ENCODE peak calls at places on chromosome 17, in seven cellular contexts. One of them, this sample, is unnamed.

GRCh38 chr17:12992676-12993075 is 25.2 kb downstream of the ELAC2 start:
- DNase-seq in RWPE1: no peak
- DNase-seq in breast epithelium: no peak
- DNase-seq in small intestine: no peak
- DNase-seq in prostate gland: no peak
- DNase-seq in substantia nigra: no peak
- DNase-seq in fibroblast of lung: no peak
- DNase-seq in this sample: no peak

GRCh38 chr17:12627776-12628491 is 37.8 kb upstream of the MYOCD start:
- DNase-seq in RWPE1: no peak
- DNase-seq in breast epithelium: no peak
- DNase-seq in small intestine: no peak
- DNase-seq in prostate gland: no peak
- DNase-seq in substantia nigra: no peak
- DNase-seq in fibroblast of lung: peak
- DNase-seq in this sample: no peak

GRCh38 chr17:45394913-45395568 is 37.6 kb downstream of the ARHGAP27 start:
- DNase-seq in RWPE1: peak
- DNase-seq in breast epithelium: no peak
- DNase-seq in small intestine: peak
- DNase-seq in prostate gland: peak
- DNase-seq in substantia nigra: peak
- DNase-seq in fibroblast of lung: peak
- DNase-seq in this sample: no peak

GRCh38 chr17:48995871-48996695 is 1.1 kb upstream of the IGF2BP1 start:
- DNase-seq in RWPE1: no peak
- DNase-seq in breast epithelium: no peak
- DNase-seq in small intestine: no peak
- DNase-seq in prostate gland: no peak
- DNase-seq in substantia nigra: no peak
- DNase-seq in fibroblast of lung: no peak
- DNase-seq in this sample: no peak

GRCh38 chr17:79927136-79927661 is 88.0 kb upstream of the CBX4 start:
- DNase-seq in RWPE1: no peak
- DNase-seq in breast epithelium: no peak
- DNase-seq in small intestine: no peak
- DNase-seq in prostate gland: no peak
- DNase-seq in substantia nigra: no peak
- DNase-seq in fibroblast of lung: no peak
- DNase-seq in this sample: no peak

GRCh38 chr17:36943250-36944220 is 5.2 kb upstream of the AATF start:
- DNase-seq in RWPE1: no peak
- DNase-seq in breast epithelium: no peak
- DNase-seq in small intestine: no peak
- DNase-seq in prostate gland: no peak
- DNase-seq in substantia nigra: no peak
- DNase-seq in fibroblast of lung: no peak
- DNase-seq in this sample: no peak

GRCh38 chr17:44787271-44787940 is 28.6 kb downstream of the ADAM11 start:
- DNase-seq in RWPE1: no peak
- DNase-seq in breast epithelium: no peak
- DNase-seq in small intestine: no peak
- DNase-seq in prostate gland: no peak
- DNase-seq in substantia nigra: no peak
- DNase-seq in fibroblast of lung: no peak
- DNase-seq in this sample: no peak

GRCh38 chr17:37299257-37299985 is 76.4 kb upstream of the C17orf78 start:
- DNase-seq in RWPE1: no peak
- DNase-seq in breast epithelium: no peak
- DNase-seq in small intestine: no peak
- DNase-seq in prostate gland: peak
- DNase-seq in substantia nigra: no peak
- DNase-seq in fibroblast of lung: peak
- DNase-seq in this sample: no peak

GRCh38 chr17:37359682-37360188 is 16.1 kb upstream of the C17orf78 start:
- DNase-seq in RWPE1: no peak
- DNase-seq in breast epithelium: peak
- DNase-seq in small intestine: no peak
- DNase-seq in prostate gland: no peak
- DNase-seq in substantia nigra: no peak
- DNase-seq in fibroblast of lung: no peak
- DNase-seq in this sample: no peak

GRCh38 chr17:81993726-81994592 is 16.5 kb downstream of the ASPSCR1 start:
- DNase-seq in RWPE1: no peak
- DNase-seq in breast epithelium: no peak
- DNase-seq in small intestine: no peak
- DNase-seq in prostate gland: no peak
- DNase-seq in substantia nigra: no peak
- DNase-seq in fibroblast of lung: no peak
- DNase-seq in this sample: no peak

GRCh38 chr17:82457790-82458129 is 781 bp upstream of the NARF start:
- DNase-seq in RWPE1: no peak
- DNase-seq in breast epithelium: no peak
- DNase-seq in small intestine: no peak
- DNase-seq in prostate gland: no peak
- DNase-seq in substantia nigra: no peak
- DNase-seq in fibroblast of lung: no peak
- DNase-seq in this sample: no peak

GRCh38 chr17:68886401-68886800 is 68.8 kb downstream of the ABCA8 start:
- DNase-seq in RWPE1: no peak
- DNase-seq in breast epithelium: no peak
- DNase-seq in small intestine: no peak
- DNase-seq in prostate gland: no peak
- DNase-seq in substantia nigra: no peak
- DNase-seq in fibroblast of lung: no peak
- DNase-seq in this sample: no peak

DNA sequence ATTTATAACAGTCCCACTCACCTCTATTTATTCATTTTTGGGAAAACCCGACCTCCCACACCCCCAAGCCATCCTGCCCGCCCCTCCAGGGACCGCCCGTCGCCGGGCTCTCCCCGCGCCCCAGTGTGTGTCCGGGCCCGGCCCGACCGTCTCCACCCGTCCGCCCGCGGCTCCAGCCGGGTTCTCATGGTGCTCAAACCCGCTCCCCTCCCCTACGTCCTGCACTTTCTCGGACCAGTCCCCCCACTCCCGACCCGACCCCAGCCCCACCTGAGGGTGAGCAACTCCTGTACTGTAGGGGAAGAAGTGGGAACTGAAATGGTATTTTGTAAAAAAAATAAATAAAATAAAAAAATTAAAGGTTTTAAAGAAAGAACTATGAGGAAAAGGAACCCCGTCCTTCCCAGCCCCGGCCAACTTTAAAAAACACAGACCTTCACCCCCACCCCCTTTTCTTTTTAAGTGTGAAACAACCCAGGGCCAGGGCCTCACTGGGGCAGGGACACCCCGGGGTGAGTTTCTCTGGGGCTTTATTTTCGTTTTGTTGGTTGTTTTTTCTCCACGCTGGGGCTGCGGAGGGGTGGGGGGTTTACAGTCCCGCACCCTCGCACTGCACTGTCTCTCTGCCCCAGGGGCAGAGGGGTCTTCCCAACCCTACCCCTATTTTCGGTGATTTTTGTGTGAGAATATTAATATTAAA is 638 bp upstream of the TMEM88 start:
- DNase-seq in RWPE1: no peak
- DNase-seq in breast epithelium: peak
- DNase-seq in small intestine: no peak
- DNase-seq in prostate gland: no peak
- DNase-seq in substantia nigra: no peak
- DNase-seq in fibroblast of lung: no peak
- DNase-seq in this sample: no peak
- H3K27ac ChIP-seq in RWPE1: peak
- H3K27ac ChIP-seq in breast epithelium: no peak
- H3K27ac ChIP-seq in small intestine: no peak
- H3K27ac ChIP-seq in prostate gland: no peak
- H3K27ac ChIP-seq in substantia nigra: no peak
- H3K27ac ChIP-seq in fibroblast of lung: no peak
- H3K27ac ChIP-seq in this sample: no peak

DNA sequence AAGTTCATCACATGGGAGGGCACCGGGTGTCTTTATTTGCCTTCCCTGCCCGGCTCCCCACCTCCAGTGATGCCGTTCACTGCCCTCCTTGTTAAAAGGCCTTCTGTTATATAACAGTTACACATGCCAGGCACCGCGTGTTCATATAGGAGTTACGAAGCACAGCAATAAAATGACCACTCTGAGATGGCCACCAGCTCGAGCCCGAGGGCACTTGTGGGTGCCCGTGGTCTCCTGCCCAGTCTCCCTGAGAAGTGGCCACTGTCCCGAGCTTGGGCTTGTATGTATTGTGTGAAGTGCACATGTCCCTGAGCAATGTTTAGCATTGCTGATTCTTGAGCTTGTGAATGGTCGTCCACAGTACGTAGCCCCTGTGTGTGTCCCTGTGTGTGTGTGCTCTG is 355.6 kb downstream of the SEC14L1 start:
- DNase-seq in RWPE1: no peak
- DNase-seq in breast epithelium: no peak
- DNase-seq in small intestine: no peak
- DNase-seq in prostate gland: no peak
- DNase-seq in substantia nigra: no peak
- DNase-seq in fibroblast of lung: no peak
- DNase-seq in this sample: no peak
- H3K27ac ChIP-seq in RWPE1: peak
- H3K27ac ChIP-seq in breast epithelium: no peak
- H3K27ac ChIP-seq in small intestine: no peak
- H3K27ac ChIP-seq in prostate gland: no peak
- H3K27ac ChIP-seq in substantia nigra: no peak
- H3K27ac ChIP-seq in fibroblast of lung: no peak
- H3K27ac ChIP-seq in this sample: no peak

DNA sequence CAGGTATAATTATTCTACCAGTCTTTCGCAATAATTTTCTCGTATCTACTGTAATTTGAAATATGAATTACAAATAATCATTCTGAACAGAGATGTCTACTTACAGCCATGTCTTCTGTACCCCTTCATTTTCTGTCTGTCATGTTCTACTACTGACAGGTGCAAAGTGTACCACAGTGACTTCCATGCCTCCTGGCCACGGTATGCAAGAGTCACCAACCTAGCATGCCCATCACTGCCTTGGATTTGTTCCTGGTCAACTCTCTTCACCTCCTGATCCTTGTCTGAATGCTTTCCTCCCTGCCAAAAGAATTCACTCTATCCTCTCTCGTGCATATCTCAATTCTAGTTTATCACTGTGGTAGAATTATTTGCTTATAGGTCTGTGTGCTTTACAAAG is 755.4 kb downstream of the KCNJ2 start:
- DNase-seq in RWPE1: no peak
- DNase-seq in breast epithelium: no peak
- DNase-seq in small intestine: no peak
- DNase-seq in prostate gland: no peak
- DNase-seq in substantia nigra: no peak
- DNase-seq in fibroblast of lung: no peak
- DNase-seq in this sample: no peak
- H3K27ac ChIP-seq in RWPE1: no peak
- H3K27ac ChIP-seq in breast epithelium: no peak
- H3K27ac ChIP-seq in small intestine: no peak
- H3K27ac ChIP-seq in prostate gland: no peak
- H3K27ac ChIP-seq in substantia nigra: no peak
- H3K27ac ChIP-seq in fibroblast of lung: no peak
- H3K27ac ChIP-seq in this sample: no peak

GRCh38 chr17:42750730-42751356 is 6.0 kb upstream of the EZH1 start:
- DNase-seq in RWPE1: no peak
- DNase-seq in breast epithelium: no peak
- DNase-seq in small intestine: no peak
- DNase-seq in prostate gland: no peak
- DNase-seq in substantia nigra: no peak
- DNase-seq in fibroblast of lung: no peak
- DNase-seq in this sample: no peak
- H3K27ac ChIP-seq in RWPE1: no peak
- H3K27ac ChIP-seq in breast epithelium: peak
- H3K27ac ChIP-seq in small intestine: no peak
- H3K27ac ChIP-seq in prostate gland: no peak
- H3K27ac ChIP-seq in substantia nigra: no peak
- H3K27ac ChIP-seq in fibroblast of lung: no peak
- H3K27ac ChIP-seq in this sample: peak

GRCh38 chr17:38436386-38436785 is 8.1 kb downstream of the ARHGAP23 start:
- DNase-seq in RWPE1: no peak
- DNase-seq in breast epithelium: no peak
- DNase-seq in small intestine: no peak
- DNase-seq in prostate gland: no peak
- DNase-seq in substantia nigra: no peak
- DNase-seq in fibroblast of lung: no peak
- DNase-seq in this sample: no peak

GRCh38 chr17:38431343-38432145 is 3.3 kb downstream of the ARHGAP23 start:
- DNase-seq in RWPE1: no peak
- DNase-seq in breast epithelium: no peak
- DNase-seq in small intestine: no peak
- DNase-seq in prostate gland: no peak
- DNase-seq in substantia nigra: peak
- DNase-seq in fibroblast of lung: no peak
- DNase-seq in this sample: peak

GRCh38 chr17:38434178-38434665 is 6.0 kb downstream of the ARHGAP23 start:
- DNase-seq in RWPE1: no peak
- DNase-seq in breast epithelium: no peak
- DNase-seq in small intestine: no peak
- DNase-seq in prostate gland: no peak
- DNase-seq in substantia nigra: peak
- DNase-seq in fibroblast of lung: no peak
- DNase-seq in this sample: no peak

GRCh38 chr17:38439436-38439835 is 11.2 kb downstream of the ARHGAP23 start:
- DNase-seq in RWPE1: no peak
- DNase-seq in breast epithelium: no peak
- DNase-seq in small intestine: no peak
- DNase-seq in prostate gland: no peak
- DNase-seq in substantia nigra: no peak
- DNase-seq in fibroblast of lung: no peak
- DNase-seq in this sample: no peak

DNA sequence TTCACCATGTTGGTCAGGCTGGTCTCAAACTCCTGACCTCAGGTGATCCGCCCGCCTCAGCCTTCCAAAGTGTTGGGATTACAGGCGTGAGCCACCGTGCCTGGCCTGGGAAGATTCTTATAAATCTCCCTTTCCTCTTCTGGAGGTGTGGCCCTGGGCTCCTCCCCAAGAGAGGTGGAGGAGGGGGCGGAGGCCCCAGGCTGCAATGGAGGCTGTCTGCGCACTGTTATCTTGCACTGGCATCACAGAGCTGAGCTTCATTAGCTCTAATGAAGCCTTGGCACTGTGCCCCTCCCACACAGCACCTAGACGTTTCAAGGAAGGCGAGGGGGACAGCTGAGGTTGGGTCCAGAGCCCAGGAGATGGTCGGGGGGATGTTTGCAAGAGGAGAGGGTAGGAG is 7.5 kb downstream of the ARHGAP23 start:
- DNase-seq in RWPE1: no peak
- DNase-seq in breast epithelium: no peak
- DNase-seq in small intestine: no peak
- DNase-seq in prostate gland: no peak
- DNase-seq in substantia nigra: no peak
- DNase-seq in fibroblast of lung: no peak
- DNase-seq in this sample: no peak
- H3K27ac ChIP-seq in RWPE1: peak
- H3K27ac ChIP-seq in breast epithelium: no peak
- H3K27ac ChIP-seq in small intestine: no peak
- H3K27ac ChIP-seq in prostate gland: no peak
- H3K27ac ChIP-seq in substantia nigra: peak
- H3K27ac ChIP-seq in fibroblast of lung: no peak
- H3K27ac ChIP-seq in this sample: peak